ENCODE peak calls at places on chromosomes 7 and 10, in seven cellular contexts. L is sigmoid colon, B is thyroid gland, D is heart left ventricle, X is body of pancreas, E is A549, M is transverse colon. J is an unnamed sample. For H3K4me1, the result is how much of the 10 kb centered on the place peaks cover.

GRCh38 chr7:101127460-101128039 is 646 bp downstream of the SERPINE1 start:
- DNase-seq in D (no peak), M (no peak), L (no peak), B (no peak), E (no peak), X (no peak), J (no peak)

GRCh38 chr7:25795824-25796235 is 356.2 kb upstream of the NFE2L3 start:
- DNase-seq in L (no peak), D (no peak), X (no peak), M (no peak), E (no peak), B (peak), J (peak)

GRCh38 chr10:78025685-78026364 is 3.5 kb downstream of the POLR3A start:
- DNase-seq in E (no peak), X (no peak), D (no peak), B (no peak), L (no peak), M (no peak), J (no peak)

GRCh38 chr7:106064836-106065559 is 47.1 kb downstream of the SYPL1 start:
- DNase-seq in D (peak), X (peak), B (peak), M (peak), L (peak), E (peak), J (peak)

GRCh38 chr7:56291-56913 is 136.0 kb upstream of the FAM20C start:
- DNase-seq in D (peak), L (peak), E (no peak), X (peak), B (peak), M (peak), J (no peak)

GRCh38 chr7:98251251-98251843 is 685 bp downstream of the TECPR1 start:
- DNase-seq in L (no peak), M (peak), E (no peak), D (peak), X (no peak), B (peak), J (no peak)

GRCh38 chr7:81284576-81284975 is 365.7 kb upstream of the SEMA3C start:
- DNase-seq in E (no peak), M (no peak), X (no peak), D (no peak), B (no peak), L (no peak), J (no peak)

GRCh38 chr7:40499718-40500117 is 364.9 kb downstream of the SUGCT start:
- DNase-seq in L (no peak), D (no peak), M (no peak), E (no peak), X (no peak), B (no peak), J (no peak)

GRCh38 chr10:6601224-6601805 is 21.2 kb upstream of the PRKCQ start:
- DNase-seq in L (no peak), B (no peak), D (no peak), X (no peak), E (no peak), M (no peak), J (no peak)

GRCh38 chr7:70684173-70684572 is 447.8 kb upstream of the GALNT17 start:
- DNase-seq in E (no peak), D (no peak), X (no peak), L (no peak), M (no peak), B (no peak), J (no peak)

GRCh38 chr7:81534446-81534845 is 235.4 kb downstream of the HGF start:
- DNase-seq in X (no peak), B (no peak), D (no peak), M (no peak), E (no peak), L (no peak), J (no peak)

GRCh38 chr10:21927601-21928000 is 75.9 kb downstream of the DNAJC1 start:
- DNase-seq in E (no peak), M (no peak), X (no peak), D (no peak), B (no peak), L (no peak), J (no peak)

GRCh38 chr7:143389316-143390097 is 8.4 kb downstream of the ZYX start:
- DNase-seq in L (peak), X (no peak), E (no peak), D (no peak), B (no peak), M (no peak), J (no peak)

GRCh38 chr7:94284120-94284519 is 110.6 kb upstream of the COL1A2 start:
- DNase-seq in E (no peak), B (no peak), X (no peak), L (no peak), M (no peak), D (no peak), J (no peak)

GRCh38 chr7:120553497-120553896 is 280.5 kb downstream of the KCND2 start:
- DNase-seq in B (no peak), D (no peak), L (no peak), X (no peak), E (no peak), M (no peak), J (no peak)

GRCh38 chr10:90856261-90856660 is 1.6 kb downstream of the HTR7 start:
- DNase-seq in E (no peak), D (no peak), B (no peak), X (no peak), L (no peak), M (no peak), J (no peak)

GRCh38 chr7:128699895-128700294 is 27.8 kb downstream of the GARIN1A start:
- DNase-seq in B (no peak), E (no peak), X (no peak), L (no peak), M (no peak), D (no peak), J (no peak)

GRCh38 chr10:132281915-132282666 is 25.7 kb downstream of the STK32C start:
- DNase-seq in E (no peak), D (peak), M (no peak), X (no peak), L (no peak), B (no peak), J (peak)

GRCh38 chr10:29590598-29591415 is 44.0 kb downstream of the SVIL start:
- DNase-seq in M (no peak), X (no peak), E (peak), B (no peak), L (no peak), D (no peak), J (no peak)

GRCh38 chr7:45595809-45596664 is 21.9 kb downstream of the ADCY1 start:
- DNase-seq in L (no peak), M (no peak), B (no peak), D (no peak), E (no peak), X (no peak), J (no peak)

GRCh38 chr10:73812662-73813061 is 1.3 kb upstream of the NDST2 start:
- DNase-seq in E (no peak), B (no peak), X (no peak), D (no peak), M (no peak), L (no peak), J (no peak)

GRCh38 chr7:130303127-130303526 is 10.2 kb downstream of the CPA4 start:
- DNase-seq in L (no peak), E (no peak), M (no peak), B (no peak), X (no peak), D (no peak), J (no peak)

GRCh38 chr7:41466760-41467384 is 236.0 kb downstream of the INHBA start:
- DNase-seq in B (no peak), M (no peak), E (no peak), D (no peak), X (no peak), L (no peak), J (no peak)

GRCh38 chr10:12041766-12042408 is 722 bp downstream of the UPF2 start:
- DNase-seq in X (peak), L (no peak), B (peak), D (no peak), E (peak), M (peak), J (no peak)

GRCh38 chr7:111835066-111835465 is 272.8 kb upstream of the IMMP2L start:
- DNase-seq in M (no peak), B (no peak), L (no peak), X (no peak), D (no peak), E (no peak), J (no peak)

GRCh38 chr7:35723011-35723410 is 28.1 kb upstream of the HERPUD2 start:
- DNase-seq in X (no peak), M (no peak), B (no peak), D (no peak), E (no peak), L (no peak), J (no peak)

GRCh38 chr10:33211123-33211878 is 123.2 kb downstream of the NRP1 start:
- DNase-seq in X (no peak), M (no peak), L (peak), D (peak), B (no peak), E (no peak), J (peak)

GRCh38 chr7:16063691-16064090 is 357.6 kb downstream of the CRPPA start:
- DNase-seq in E (no peak), M (no peak), D (no peak), L (no peak), B (no peak), X (no peak), J (no peak)

GRCh38 chr10:28984431-28984830 is 304.4 kb upstream of the LYZL1 start:
- DNase-seq in L (peak), D (peak), B (peak), X (peak), E (peak), M (peak), J (peak)

GRCh38 chr10:73886085-73886529 is 11.8 kb upstream of the CAMK2G start:
- DNase-seq in B (peak), L (peak), D (peak), E (peak), X (peak), M (peak), J (peak)

GRCh38 chr7:100983451-100984187 is 14.3 kb downstream of the MUC12 start:
- DNase-seq in D (no peak), L (no peak), X (no peak), M (peak), E (no peak), B (no peak), J (no peak)

GRCh38 chr10:17742918-17743317 is 9.1 kb upstream of the TMEM236 start:
- DNase-seq in B (peak), X (peak), E (peak), L (no peak), M (peak), D (peak), J (peak)

GRCh38 chr10:75009426-75009825 is 102.0 kb upstream of the SAMD8 start:
- DNase-seq in D (no peak), L (no peak), X (no peak), M (no peak), E (no peak), B (no peak), J (no peak)

GRCh38 chr10:49298990-49299815 is at the start of gene C10orf71:
- DNase-seq in D (peak), M (no peak), E (no peak), L (peak), B (peak), X (peak), J (no peak)

DNA sequence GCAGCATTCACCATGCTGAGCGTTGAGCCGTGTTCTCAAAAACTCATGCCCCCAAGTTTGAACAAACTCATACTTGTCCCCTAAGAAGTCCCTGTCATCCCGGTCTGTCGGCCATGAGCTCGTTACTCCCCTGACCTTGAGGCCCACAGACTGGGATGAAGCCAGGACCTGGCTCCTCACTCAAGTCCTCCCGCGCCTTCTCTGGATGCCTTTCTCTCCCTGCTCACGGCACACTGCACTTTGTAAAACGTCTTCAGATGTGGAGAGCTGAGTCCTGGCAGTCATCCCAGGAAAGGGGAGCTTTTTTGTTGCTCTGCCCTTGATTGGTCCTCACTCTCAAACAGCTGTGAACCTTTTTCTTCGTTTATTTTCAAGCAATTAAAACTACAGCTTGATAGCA is 110.8 kb downstream of the JAZF1 start:
- DNase-seq in X (no peak), E (no peak), D (peak), L (peak), B (peak), M (peak), J (peak)
- H3K4me3 ChIP-seq in X (no peak), E (no peak), D (no peak), L (no peak), B (no peak), M (no peak), J (no peak)

GRCh38 chr7:4693152-4693551 is 11.1 kb downstream of the FOXK1 start:
- DNase-seq in D (no peak), X (no peak), L (no peak), M (no peak), E (no peak), B (no peak), J (no peak)

GRCh38 chr7:4690953-4691856 is 9.1 kb downstream of the FOXK1 start:
- DNase-seq in M (no peak), B (no peak), E (no peak), L (no peak), D (no peak), X (no peak), J (no peak)

GRCh38 chr7:4693749-4694148 is 11.7 kb downstream of the FOXK1 start:
- DNase-seq in D (no peak), E (no peak), L (no peak), M (no peak), B (no peak), X (no peak), J (no peak)

GRCh38 chr7:4692055-4692454 is 10.0 kb downstream of the FOXK1 start:
- DNase-seq in D (no peak), X (no peak), L (peak), B (no peak), M (no peak), E (no peak), J (no peak)

DNA sequence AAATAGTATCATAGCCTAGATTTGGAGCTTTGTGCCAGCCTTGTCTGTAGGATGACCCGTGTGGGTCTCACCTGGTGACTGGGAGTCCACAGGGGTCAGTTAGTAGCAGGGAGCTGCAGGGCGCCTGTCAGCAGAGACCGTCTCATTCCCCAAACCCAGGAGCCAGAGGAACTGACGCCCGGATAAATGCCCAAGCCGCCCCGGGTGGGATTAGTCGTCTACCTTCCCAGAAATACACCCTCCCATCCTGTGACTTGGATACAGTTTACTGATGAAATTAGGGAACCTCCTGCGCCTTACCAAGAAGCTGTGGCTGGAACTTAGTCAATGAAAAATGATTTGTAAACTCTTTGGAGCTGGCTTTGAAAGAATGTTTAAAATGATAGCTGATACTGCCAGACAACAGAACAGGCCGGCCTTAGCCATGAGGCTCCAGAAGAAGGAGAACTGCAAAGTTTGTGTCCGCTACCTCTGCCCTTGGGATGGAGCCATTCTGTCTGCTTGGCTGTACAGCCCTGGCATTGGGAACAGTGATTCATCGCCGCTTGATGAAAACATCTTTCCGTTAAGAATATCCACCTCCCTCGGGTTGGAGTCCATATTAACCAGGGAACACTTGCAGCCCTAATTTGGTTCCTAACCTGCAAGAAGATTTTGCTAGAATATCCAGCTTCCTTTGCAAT is 12.7 kb downstream of the FOXK1 start:
- DNase-seq in L (peak), B (no peak), E (no peak), X (no peak), D (peak), M (peak), J (peak)
- TF ChIP-seq POLR2A in L (no peak), B (no peak), E (no peak), X (no peak), D (no peak), M (no peak), J (no peak)

GRCh38 chr10:69455009-69455763 is 3.9 kb downstream of the TSPAN15 start:
- DNase-seq in M (no peak), D (no peak), L (peak), E (no peak), X (no peak), B (no peak), J (no peak)
- H3K4me1 ChIP-seq in M (half or more), D (under half), L (half or more), E (half or more), X (under half), B (under half), J (under half)

DNA sequence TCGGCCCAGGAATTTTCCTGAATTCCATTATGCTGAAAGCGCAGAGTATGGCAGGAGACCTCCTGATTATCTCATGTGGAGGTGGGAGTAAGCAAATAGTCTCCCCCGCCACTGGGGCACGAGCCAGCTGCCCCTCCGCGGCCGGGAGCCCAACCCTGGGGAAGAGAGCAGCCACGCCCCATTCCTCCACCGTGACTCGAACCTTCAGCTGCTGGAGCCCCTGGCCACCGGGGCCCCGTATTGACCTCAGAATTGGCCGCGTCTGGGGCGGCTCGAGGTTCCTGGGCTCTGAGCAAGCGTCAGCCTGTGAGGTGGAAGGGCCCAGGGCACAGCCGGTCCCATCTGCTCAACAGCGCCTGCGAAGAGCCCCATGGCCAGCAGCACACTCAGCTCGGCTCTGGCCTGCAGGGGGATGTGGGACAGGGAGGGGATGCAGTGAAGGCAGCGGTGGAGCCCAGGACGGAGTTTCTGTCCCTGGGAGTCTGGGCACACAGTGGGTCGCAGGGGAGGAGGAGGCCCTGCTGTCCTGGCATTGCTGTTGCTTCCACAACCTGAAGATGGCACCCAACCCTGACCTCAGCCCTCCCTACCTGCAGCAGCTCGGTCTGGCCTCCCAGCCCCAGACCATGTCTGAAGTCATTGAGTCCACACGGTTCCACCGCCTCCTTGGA is 97.8 kb downstream of the CHST15 start:
- DNase-seq in L (peak), M (peak), X (no peak), D (peak), B (peak), E (peak), J (peak)
- H3K4me3 ChIP-seq in L (peak), M (peak), X (no peak), D (no peak), B (no peak), E (peak), J (peak)

GRCh38 chr7:1546274-1546908 is 9.6 kb downstream of the TMEM184A start:
- DNase-seq in L (no peak), B (no peak), M (no peak), X (no peak), D (no peak), E (no peak), J (no peak)
- TF ChIP-seq POLR2A in L (no peak), B (no peak), M (no peak), X (no peak), D (no peak), E (no peak), J (no peak)

GRCh38 chr7:1569440-1569832 is 396 bp downstream of the PSMG3 start:
- DNase-seq in D (no peak), L (no peak), X (no peak), B (no peak), M (no peak), E (no peak), J (no peak)

GRCh38 chr7:1569016-1569415 is 816 bp downstream of the PSMG3 start:
- DNase-seq in L (no peak), D (no peak), B (no peak), X (no peak), E (no peak), M (no peak), J (no peak)

GRCh38 chr7:1572111-1572510 is 2.3 kb upstream of the PSMG3 start:
- DNase-seq in M (no peak), D (no peak), E (no peak), B (no peak), L (no peak), X (no peak), J (no peak)

GRCh38 chr7:1571261-1571650 is 1.4 kb upstream of the PSMG3 start:
- DNase-seq in L (no peak), D (no peak), E (no peak), M (no peak), X (no peak), B (no peak), J (no peak)

DNA sequence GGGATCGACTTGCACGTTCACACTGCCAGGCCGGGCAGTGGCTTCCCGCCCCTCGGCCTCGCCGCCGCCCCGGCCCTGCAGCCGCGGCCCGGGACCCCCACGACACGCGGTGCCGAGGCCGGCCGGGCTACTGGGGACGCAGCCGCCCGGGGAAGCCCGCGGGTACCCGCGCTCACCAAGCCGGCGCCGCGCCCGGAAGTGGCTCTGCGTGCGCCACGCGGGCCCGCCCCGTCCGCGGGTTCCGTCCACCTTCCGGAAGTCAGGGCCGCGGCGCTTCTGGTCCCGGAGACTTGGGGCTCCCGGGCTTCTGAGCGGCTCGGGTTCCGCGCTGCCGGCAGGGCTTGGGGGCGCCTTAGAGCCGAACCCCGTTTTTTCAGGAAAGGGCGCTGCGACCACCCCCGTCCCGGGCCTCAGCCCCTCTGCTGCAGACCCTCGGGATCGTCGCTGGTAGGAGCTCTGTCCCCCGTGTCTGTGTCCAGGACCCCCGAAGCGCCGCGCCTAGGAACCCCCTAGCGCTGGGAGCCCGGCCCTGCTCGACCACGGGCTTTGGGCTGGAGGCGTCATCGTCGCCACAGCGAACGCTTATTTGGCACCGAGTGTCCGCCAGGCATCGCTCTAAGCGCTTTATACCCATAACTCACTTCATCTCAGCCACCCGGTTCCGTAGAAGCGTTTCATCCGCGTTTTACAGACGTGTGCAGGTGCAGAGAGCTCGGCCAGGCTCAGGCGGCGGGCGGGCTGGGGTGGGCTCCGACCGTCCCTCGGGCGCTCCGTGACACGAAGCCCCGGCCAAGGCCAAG is at the start of gene PSMG3:
- DNase-seq in B (peak), X (peak), M (peak), L (peak), D (peak), E (peak), J (peak)
- H3K4me1 ChIP-seq in B (under half), X (under half), M (under half), L (under half), D (under half), E (under half), J (under half)

J was measured in ovary.